ENCODE peak calls at places on chromosomes 6 and 20, in four cellular contexts. R, T, C and X are unnamed samples.
A peak's percentile ranks its signal among the peaks of the same experiment; 100 is the strongest.

GRCh38 chr20:23147647-23147963 is 61.5 kb upstream of the CD93 start:
- DNase-seq in R (no peak), T (no peak), C (no peak), X (no peak)

GRCh38 chr20:21230686-21231085 is 72.4 kb upstream of the XRN2 start:
- DNase-seq in R (no peak), T (no peak), C (no peak), X (no peak)

GRCh38 chr6:72464246-72464645 is 157.6 kb upstream of the KCNQ5 start:
- DNase-seq in R (no peak), T (no peak), C (no peak), X (no peak)

GRCh38 chr20:1841554-1842140 is 53.6 kb upstream of the SIRPA start:
- DNase-seq in R (no peak), T (no peak), C (no peak), X (no peak)

GRCh38 chr6:27295301-27296079 is 16.6 kb downstream of the POM121L2 start:
- DNase-seq in R (no peak), T (no peak), C (no peak), X (peak; percentile 60)

GRCh38 chr6:5287205-5287965 is 26.1 kb downstream of the FARS2 start:
- DNase-seq in R (no peak), T (no peak), C (no peak), X (peak; percentile 21)

GRCh38 chr20:62141397-62142251 is 1.6 kb downstream of the PSMA7 start:
- DNase-seq in R (no peak), T (no peak), C (peak; percentile 41), X (no peak)

GRCh38 chr20:3565851-3566250 is 95.0 kb downstream of the ATRN start:
- DNase-seq in R (no peak), T (no peak), C (no peak), X (no peak)

GRCh38 chr6:99590728-99591672 is 15.6 kb upstream of the PRDM13 start:
- DNase-seq in R (no peak), T (no peak), C (no peak), X (no peak)

GRCh38 chr6:1787894-1788293 is 178.2 kb downstream of the FOXC1 start:
- DNase-seq in R (no peak), T (no peak), C (no peak), X (no peak)

GRCh38 chr6:136113736-136114173 is 136.4 kb downstream of the MTFR2 start:
- DNase-seq in R (no peak), T (no peak), C (no peak), X (peak; percentile 11)

GRCh38 chr6:136969433-136969832 is 47.3 kb downstream of the SLC35D3 start:
- DNase-seq in R (no peak), T (no peak), C (no peak), X (no peak)

GRCh38 chr6:160667854-160668481 is 3.9 kb upstream of the LPA start:
- DNase-seq in R (no peak), T (no peak), C (no peak), X (peak; percentile 41)

GRCh38 chr6:142773859-142774258 is 171.1 kb downstream of the HIVEP2 start:
- DNase-seq in R (no peak), T (no peak), C (no peak), X (peak; percentile 61)

GRCh38 chr20:10998476-10998875 is 324.7 kb upstream of the JAG1 start:
- DNase-seq in R (no peak), T (no peak), C (no peak), X (no peak)

GRCh38 chr20:25992146-25992545 is 295.5 kb upstream of the ZNF337 start:
- DNase-seq in R (no peak), T (no peak), C (no peak), X (no peak)

GRCh38 chr6:30113377-30113759 is 478 bp upstream of the TRIM31 start:
- DNase-seq in R (no peak), T (no peak), C (no peak), X (no peak)